ENCODE peak calls at places on chromosomes 12 and 14, in six cellular contexts. S is CD8-positive, alpha-beta T cell; V is retinal pigment epithelial cell; T is heart left ventricle; G is progenitor cell of endocrine pancreas; M is neural crest cell. Y is an unnamed sample.

GRCh38 chr12:29751676-29752075 is 32.1 kb downstream of the TMTC1 start:
- DNase-seq in S (no peak), V (no peak), T (no peak), G (no peak), M (no peak), Y (no peak)

GRCh38 chr14:100589071-100589759 is 2.0 kb upstream of the BEGAIN start:
- DNase-seq in S (no peak), V (no peak), T (no peak), G (no peak), M (no peak), Y (no peak)

GRCh38 chr12:1357171-1357570 is 237.2 kb downstream of the FBXL14 start:
- DNase-seq in S (no peak), V (peak; percentile 37), T (no peak), G (no peak), M (no peak), Y (no peak)

GRCh38 chr12:64828713-64829112 is 4.3 kb downstream of the TBC1D30 start:
- DNase-seq in S (no peak), V (no peak), T (no peak), G (no peak), M (no peak), Y (no peak)

GRCh38 chr12:57604454-57605307 is at the start of gene DTX3:
- DNase-seq in S (no peak), V (peak; percentile 12), T (peak; percentile 61), G (no peak), M (no peak), Y (no peak)

GRCh38 chr14:73789996-73790581 is 61.5 kb upstream of the PTGR2 start:
- DNase-seq in S (no peak), V (no peak), T (peak; percentile 76), G (no peak), M (no peak), Y (no peak)

GRCh38 chr12:123950476-123951169 is 22.0 kb downstream of the CCDC92 start:
- DNase-seq in S (no peak), V (no peak), T (peak; percentile 35), G (no peak), M (no peak), Y (no peak)

GRCh38 chr14:92453691-92454090 is 59.9 kb upstream of the RIN3 start:
- DNase-seq in S (no peak), V (no peak), T (no peak), G (no peak), M (no peak), Y (no peak)

GRCh38 chr14:69716483-69717187 is 50.3 kb upstream of the SRSF5 start:
- DNase-seq in S (peak; percentile 10), V (no peak), T (no peak), G (no peak), M (no peak), Y (peak; percentile 95)

DNA sequence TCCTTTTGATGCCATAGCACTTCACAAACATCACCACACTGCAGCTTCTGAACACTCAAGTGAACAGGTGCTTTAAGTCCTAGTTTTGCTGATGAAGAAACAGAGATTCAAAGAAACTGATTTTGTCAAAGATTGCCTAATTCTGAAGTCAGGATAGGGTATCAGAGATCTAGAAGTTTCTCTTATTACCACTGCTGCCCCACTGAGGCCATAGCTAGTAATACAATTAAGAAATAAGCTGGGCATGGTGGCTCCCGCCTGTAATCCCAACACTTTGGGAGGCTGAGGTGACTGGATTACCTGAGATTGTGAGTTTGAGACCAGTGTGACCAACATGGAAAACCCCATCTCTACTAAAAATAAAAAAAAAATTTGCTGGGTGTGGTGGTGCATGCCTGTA is 458.3 kb upstream of the SEL1L start:
- DNase-seq in S (no peak), V (no peak), T (no peak), G (no peak), M (no peak), Y (no peak)
- TF ChIP-seq CTCF in S (no peak), V (peak; percentile 23), T (no peak), G (peak; percentile 33), M (peak; percentile 46), Y (peak; percentile 41)

DNA sequence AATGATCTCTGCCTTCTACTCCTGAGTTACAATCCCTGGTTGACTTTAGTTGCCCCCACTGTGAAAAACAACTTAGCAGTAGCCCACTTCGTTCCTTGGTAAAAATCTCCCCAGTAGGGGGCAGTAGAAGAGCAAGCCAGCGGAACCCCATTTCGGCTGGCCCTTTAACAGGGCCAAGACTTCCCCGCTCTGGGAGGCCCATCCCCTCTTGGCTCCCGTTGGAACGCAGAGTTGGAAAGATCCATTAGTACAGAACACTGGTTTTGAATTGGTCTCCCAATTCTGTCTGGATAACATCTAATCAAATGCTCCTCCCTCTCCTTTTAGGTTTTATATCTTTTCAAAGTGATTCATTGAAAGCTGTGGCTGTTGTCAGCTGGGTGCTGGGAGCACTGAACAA is 1133.3 kb downstream of the BCL11B start:
- DNase-seq in S (peak; percentile 34), V (no peak), T (no peak), G (no peak), M (peak; percentile 42), Y (no peak)
- TF ChIP-seq CTCF in S (peak; percentile 82), V (peak; percentile 64), T (peak; percentile 39), G (peak; percentile 68), M (peak; percentile 67), Y (peak; percentile 87)

GRCh38 chr12:113196582-113196981 is 11.1 kb downstream of the RITA1 start:
- DNase-seq in S (no peak), V (no peak), T (no peak), G (no peak), M (no peak), Y (no peak)

GRCh38 chr12:113197518-113198077 is 12.1 kb downstream of the RITA1 start:
- DNase-seq in S (no peak), V (no peak), T (no peak), G (no peak), M (no peak), Y (no peak)

GRCh38 chr12:113196996-113197395 is 11.5 kb downstream of the RITA1 start:
- DNase-seq in S (no peak), V (no peak), T (peak; percentile 76), G (no peak), M (peak; percentile 43), Y (no peak)

GRCh38 chr12:113194971-113195391 is 9.5 kb downstream of the RITA1 start:
- DNase-seq in S (no peak), V (peak; percentile 30), T (no peak), G (no peak), M (no peak), Y (no peak)

DNA sequence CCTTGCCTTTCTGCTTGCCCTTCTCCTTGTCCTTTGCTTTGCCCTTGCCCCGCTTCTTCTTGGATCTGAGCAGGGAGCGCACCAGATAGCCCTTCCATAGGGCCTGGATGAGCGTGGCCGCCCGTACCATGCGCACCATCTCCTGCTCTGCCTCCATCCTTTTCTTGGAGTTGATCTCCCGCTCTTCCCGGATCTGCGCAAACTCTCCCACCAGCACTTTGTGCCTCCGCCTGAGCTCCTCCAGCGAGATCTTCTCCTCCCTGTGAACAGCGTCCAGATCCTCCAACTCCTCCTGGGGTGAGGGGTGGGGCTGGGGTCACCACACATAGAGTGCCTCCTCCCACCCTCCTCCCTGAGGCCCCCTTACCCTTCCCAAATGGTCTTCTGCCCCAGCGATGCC is 10.1 kb downstream of the RITA1 start:
- DNase-seq in S (no peak), V (no peak), T (no peak), G (no peak), M (no peak), Y (no peak)
- TF ChIP-seq CTCF in S (no peak), V (no peak), T (no peak), G (no peak), M (no peak), Y (no peak)

DNA sequence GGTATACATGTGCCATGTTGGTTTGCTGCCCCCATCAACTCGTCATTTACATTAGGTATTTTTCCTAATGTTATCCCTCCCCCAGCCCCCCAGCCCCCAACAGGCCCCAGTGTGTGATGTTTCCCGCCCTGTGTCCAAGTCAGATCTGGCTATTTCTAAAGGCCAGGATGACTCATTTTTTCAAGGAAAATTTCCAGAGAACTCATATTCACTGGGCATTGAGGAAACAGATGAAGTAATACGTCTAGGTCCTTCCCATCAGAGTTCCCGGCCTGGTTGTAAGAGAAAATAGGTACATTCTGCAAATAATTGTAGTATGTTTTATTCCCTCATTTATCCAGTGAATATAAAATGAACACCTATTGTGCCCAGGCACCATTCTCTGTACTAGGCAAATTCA is 345.2 kb downstream of the BCL11B start:
- DNase-seq in S (no peak), V (no peak), T (no peak), G (no peak), M (no peak), Y (no peak)
- TF ChIP-seq CTCF in S (no peak), V (no peak), T (no peak), G (no peak), M (no peak), Y (no peak)

DNA sequence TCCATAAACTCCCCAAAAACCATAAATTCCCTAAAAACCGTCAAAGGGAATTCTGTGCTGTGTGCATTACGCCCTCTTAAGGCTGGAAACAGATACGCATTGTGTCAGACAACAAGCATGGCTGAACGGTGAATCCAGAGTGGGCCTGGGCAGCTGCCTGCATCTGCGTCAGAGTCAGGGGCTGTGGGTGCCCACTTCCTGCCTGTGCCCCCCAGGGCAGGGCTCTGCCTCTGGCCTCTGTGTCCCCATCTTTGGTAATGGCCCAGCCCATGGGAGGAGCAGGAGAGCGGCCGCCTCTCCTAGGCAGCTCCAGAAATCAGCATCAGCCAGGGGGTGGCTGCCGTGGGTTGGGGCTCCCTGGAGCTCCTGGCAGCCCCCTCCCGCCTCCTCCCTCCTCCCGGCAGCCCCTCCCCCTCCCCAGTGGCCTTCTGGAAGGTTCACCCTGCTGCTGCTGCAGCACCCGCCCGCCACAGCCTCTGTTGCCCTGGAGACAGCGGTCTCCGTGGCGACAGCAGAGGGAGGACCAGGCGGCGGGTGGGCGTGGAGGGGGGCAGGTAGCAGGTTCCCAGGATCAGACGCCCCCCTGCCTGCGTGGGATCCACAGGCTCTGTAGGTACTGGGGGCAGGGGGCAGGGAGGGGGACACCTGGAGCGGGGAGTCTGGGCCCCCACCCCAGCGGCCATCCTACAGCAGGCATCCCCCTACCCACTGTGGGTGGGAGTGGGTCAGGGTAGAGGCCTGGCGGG is 5.9 kb downstream of the MMP17 start:
- DNase-seq in S (no peak), V (no peak), T (no peak), G (no peak), M (no peak), Y (no peak)
- TF ChIP-seq CTCF in S (no peak), V (peak; percentile 68), T (no peak), G (peak; percentile 44), M (peak; percentile 56), Y (peak; percentile 53)

DNA sequence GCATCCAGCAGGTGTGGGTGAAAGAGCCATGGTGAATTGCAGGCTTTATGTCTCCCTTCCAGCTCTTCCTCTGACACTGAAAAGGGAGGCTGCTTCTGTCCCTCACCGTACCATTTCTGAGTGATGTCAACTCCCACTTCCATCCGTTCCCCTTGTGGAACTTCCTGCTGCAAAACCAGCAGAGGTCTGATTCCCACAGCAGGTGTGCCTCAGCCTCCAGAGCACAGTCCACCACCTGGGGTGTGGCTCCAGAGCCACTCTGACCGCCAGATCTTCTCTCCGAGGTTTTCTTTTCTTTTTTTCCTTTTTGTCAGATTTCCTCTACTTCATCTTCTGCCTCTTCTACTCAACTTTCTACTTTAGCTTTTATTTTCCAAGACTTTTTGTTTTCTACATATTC is 62.7 kb downstream of the CDC42BPB start:
- DNase-seq in S (no peak), V (no peak), T (no peak), G (no peak), M (no peak), Y (no peak)
- TF ChIP-seq CTCF in S (no peak), V (no peak), T (no peak), G (no peak), M (no peak), Y (no peak)

GRCh38 chr12:83954939-83955601 is 957.5 kb downstream of the SLC6A15 start:
- DNase-seq in S (no peak), V (no peak), T (no peak), G (no peak), M (no peak), Y (no peak)
- TF ChIP-seq CTCF in S (no peak), V (peak; percentile 31), T (no peak), G (no peak), M (no peak), Y (peak; percentile 50)

Y was measured in epithelial cell of proximal tubule.